ENCODE peak calls at places on chromosome 20, in seven cellular contexts. U is omental fat pad, N is B cell, H is PC-3, S is cardiac muscle cell, X is dorsolateral prefrontal cortex, W is brain microvascular endothelial cell. T is an unnamed sample.

GRCh38 chr20:3071610-3072529 is at the start of gene OXT:
- DNase-seq in W (no peak), H (no peak), X (no peak), N (peak), U (no peak), S (no peak), T (no peak)

GRCh38 chr20:8790442-8791074 is 278.3 kb upstream of the PLCB4 start:
- DNase-seq in S (peak), W (peak), H (peak), U (no peak), X (no peak), N (no peak), T (no peak)

GRCh38 chr20:22526512-22527012 is 57.8 kb downstream of the FOXA2 start:
- DNase-seq in H (no peak), U (no peak), S (no peak), N (no peak), W (no peak), X (no peak), T (no peak)

GRCh38 chr20:58864346-58864745 is 11.8 kb downstream of the GNAS start:
- DNase-seq in U (no peak), N (no peak), S (no peak), X (no peak), H (peak), W (no peak), T (no peak)

GRCh38 chr20:5843054-5843731 is 93.0 kb downstream of the SHLD1 start:
- DNase-seq in X (no peak), W (no peak), U (no peak), H (no peak), N (no peak), S (no peak), T (no peak)

GRCh38 chr20:23923891-23924435 is 44.4 kb upstream of the CST5 start:
- DNase-seq in X (no peak), S (no peak), U (no peak), H (no peak), W (no peak), N (no peak), T (no peak)

GRCh38 chr20:33688938-33689424 is 2.8 kb upstream of the E2F1 start:
- DNase-seq in H (no peak), N (no peak), X (no peak), S (peak), U (no peak), W (no peak), T (no peak)

GRCh38 chr20:25178563-25179438 is 16.7 kb upstream of the ENTPD6 start:
- DNase-seq in W (peak), H (peak), S (peak), U (no peak), X (no peak), N (no peak), T (no peak)

GRCh38 chr20:60087563-60088105 is 129.4 kb downstream of the CDH26 start:
- DNase-seq in X (no peak), U (no peak), W (no peak), S (no peak), H (no peak), N (no peak), T (no peak)

GRCh38 chr20:39939241-39939865 is 749.7 kb downstream of the MAFB start:
- DNase-seq in U (no peak), H (no peak), X (no peak), S (no peak), W (peak), N (no peak), T (no peak)

GRCh38 chr20:10843161-10843711 is 169.4 kb upstream of the JAG1 start:
- DNase-seq in H (no peak), N (no peak), W (no peak), U (no peak), X (no peak), S (no peak), T (no peak)

GRCh38 chr20:33910529-33911327 is 83.0 kb upstream of the RALY start:
- DNase-seq in W (no peak), N (no peak), S (no peak), H (no peak), X (no peak), U (no peak), T (no peak)

GRCh38 chr20:23086931-23087411 is 847 bp upstream of the CD93 start:
- DNase-seq in X (no peak), S (no peak), U (no peak), W (no peak), N (no peak), H (no peak), T (no peak)

GRCh38 chr20:45969712-45970634 is 2.0 kb downstream of the ZNF335 start:
- DNase-seq in N (no peak), H (peak), W (peak), X (no peak), S (peak), U (peak), T (peak)

GRCh38 chr20:7379206-7379605 is 561.1 kb downstream of the HAO1 start:
- DNase-seq in W (no peak), X (no peak), H (no peak), U (no peak), N (no peak), S (no peak), T (no peak)

GRCh38 chr20:7379621-7380220 is 560.5 kb downstream of the HAO1 start:
- DNase-seq in N (no peak), S (no peak), H (peak), U (no peak), W (no peak), X (no peak), T (no peak)

GRCh38 chr20:7371518-7372158 is 568.6 kb downstream of the HAO1 start:
- DNase-seq in W (no peak), N (no peak), X (no peak), U (no peak), S (no peak), H (peak), T (no peak)

DNA sequence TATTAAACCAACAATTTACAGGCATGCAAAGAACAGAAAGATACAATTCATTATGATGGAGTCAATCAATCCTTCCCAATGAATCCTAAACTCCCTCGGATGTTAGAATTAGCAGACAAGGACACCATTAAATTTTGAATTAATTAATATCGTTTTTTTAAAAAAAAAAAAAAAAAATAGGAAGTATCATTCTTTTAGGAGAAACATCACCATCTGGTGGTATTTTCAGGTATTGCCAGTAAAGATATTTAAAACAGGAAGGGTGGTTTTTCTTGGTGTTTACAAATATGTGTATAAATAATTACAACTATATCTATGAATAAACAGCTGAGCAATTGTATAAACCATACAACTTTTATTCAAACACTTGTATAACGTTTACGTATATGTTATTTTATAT is 564.4 kb downstream of the HAO1 start:
- DNase-seq in S (peak), W (no peak), H (peak), X (no peak), U (no peak), N (no peak), T (no peak)
- TF ChIP-seq CTCF in S (peak), W (peak), H (peak), X (peak), U (no peak), N (peak), T (peak)

GRCh38 chr20:18016772-18017171 is 40.9 kb downstream of the OVOL2 start:
- DNase-seq in H (no peak), W (no peak), U (no peak), N (no peak), X (no peak), S (no peak), T (no peak)

GRCh38 chr20:18024606-18025127 is 33.0 kb downstream of the OVOL2 start:
- DNase-seq in N (no peak), S (no peak), X (no peak), U (no peak), W (no peak), H (no peak), T (no peak)

GRCh38 chr20:18020931-18021330 is 36.8 kb downstream of the OVOL2 start:
- DNase-seq in S (no peak), X (no peak), U (no peak), W (no peak), N (no peak), H (no peak), T (no peak)

GRCh38 chr20:18018100-18018499 is 39.6 kb downstream of the OVOL2 start:
- DNase-seq in W (no peak), H (no peak), S (no peak), X (no peak), U (no peak), N (no peak), T (no peak)

DNA sequence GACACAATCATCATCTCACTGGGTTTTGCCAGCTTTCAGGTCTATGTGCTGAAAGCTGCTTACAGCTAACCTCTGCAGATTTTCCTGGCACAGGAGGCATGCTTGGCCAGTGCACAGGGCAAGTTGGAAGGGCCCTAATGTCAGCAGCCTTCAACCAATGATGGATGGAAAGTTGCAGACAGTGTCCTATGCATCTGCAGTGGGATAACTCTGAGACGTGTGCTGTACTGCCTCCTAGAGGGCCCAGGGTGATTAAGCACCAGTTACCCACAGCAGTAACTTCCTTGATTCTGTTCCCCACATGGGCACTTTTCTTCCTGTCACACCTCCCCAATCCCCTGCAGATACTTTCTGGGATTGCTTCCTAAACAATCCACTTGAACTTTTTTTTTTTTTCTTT is 38.6 kb downstream of the OVOL2 start:
- DNase-seq in X (no peak), H (peak), W (peak), U (no peak), S (no peak), N (no peak), T (no peak)
- TF ChIP-seq CTCF in X (no peak), H (peak), W (peak), U (no peak), S (peak), N (peak), T (peak)

GRCh38 chr20:32159766-32160221 is 47.7 kb downstream of the PLAGL2 start:
- DNase-seq in X (no peak), H (no peak), U (no peak), W (no peak), S (no peak), N (no peak), T (no peak)
- TF ChIP-seq CTCF in X (no peak), H (no peak), U (no peak), W (no peak), S (no peak), N (no peak), T (no peak)

GRCh38 chr20:36760647-36761046 is 12.9 kb downstream of the DSN1 start:
- DNase-seq in U (no peak), H (no peak), N (no peak), S (no peak), X (no peak), W (no peak), T (no peak)
- TF ChIP-seq CTCF in U (no peak), H (no peak), N (no peak), S (no peak), X (no peak), W (no peak), T (no peak)

DNA sequence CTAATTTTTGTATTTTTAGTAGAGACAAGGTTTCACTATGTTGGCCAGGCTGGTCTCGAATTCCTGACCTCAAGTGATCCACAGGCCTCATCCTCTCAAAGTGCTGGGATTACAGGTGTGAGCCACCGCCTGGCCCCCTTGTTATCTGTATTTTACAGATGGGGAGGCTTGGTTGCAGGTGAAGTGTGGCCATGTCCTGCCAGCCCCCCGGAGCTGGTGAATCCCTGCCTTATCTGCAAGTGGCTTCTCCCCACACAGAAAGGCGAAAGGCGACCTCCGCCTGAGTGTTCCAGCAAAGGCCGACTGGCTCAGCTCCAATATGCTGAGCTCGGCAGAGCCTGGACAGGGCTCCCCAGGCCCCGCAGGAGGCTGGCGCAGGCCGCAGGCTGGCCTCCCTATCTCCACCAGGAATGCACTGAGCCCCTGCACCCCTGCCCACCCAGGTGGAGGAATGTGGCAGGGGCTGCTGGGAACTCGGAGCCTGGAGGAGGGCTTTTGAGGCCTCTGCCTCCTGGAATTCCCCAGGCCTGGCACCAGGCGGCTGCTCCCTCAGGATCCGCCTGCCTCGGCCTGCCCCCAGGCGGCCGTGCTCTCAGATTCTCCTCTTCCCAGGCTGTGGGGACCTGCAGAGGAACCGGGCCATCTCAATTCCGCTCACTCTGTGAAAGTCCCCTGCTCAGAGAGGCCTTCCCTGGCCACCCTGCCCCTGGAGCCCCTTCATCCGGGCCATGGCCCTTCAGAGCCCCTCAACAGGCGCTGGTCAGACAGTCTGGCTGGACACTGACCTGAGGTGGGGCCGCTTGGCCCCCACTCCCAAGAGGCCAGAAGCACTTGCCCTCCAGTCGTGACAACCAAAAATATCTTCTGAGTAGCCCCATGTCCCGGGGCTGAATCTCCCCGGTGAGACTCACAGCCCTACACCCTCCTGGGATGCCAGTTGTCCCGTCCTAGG is 9.3 kb upstream of the LAMA5 start:
- DNase-seq in U (no peak), S (peak), W (no peak), X (no peak), H (no peak), N (no peak), T (no peak)
- TF ChIP-seq CTCF in U (peak), S (peak), W (peak), X (no peak), H (no peak), N (no peak), T (peak)